ENCODE peak calls at places on chromosomes 3 and 15, in four cellular contexts. S is spleen, V is mucosa of descending colon, A is cardiac fibroblast. L is an unnamed sample.

GRCh38 chr3:53192608-53193007 is 31.6 kb downstream of the PRKCD start:
- DNase-seq in S (peak; percentile 80), A (no peak), V (no peak), L (no peak)

GRCh38 chr15:92623435-92623834 is 32.1 kb downstream of the FAM174B start:
- DNase-seq in V (no peak), S (peak; percentile 65), A (no peak), L (no peak)

GRCh38 chr15:66595937-66596545 is 30.2 kb upstream of the LCTL start:
- DNase-seq in S (no peak), A (peak; percentile 22), V (no peak), L (no peak)

GRCh38 chr3:15050405-15051092 is 14.6 kb downstream of the MRPS25 start:
- DNase-seq in A (no peak), S (peak; percentile 74), V (no peak), L (no peak)

GRCh38 chr3:64143399-64144130 is 81.7 kb downstream of the PRICKLE2 start:
- DNase-seq in V (no peak), S (no peak), A (peak; percentile 57), L (peak; percentile 60)

GRCh38 chr3:165983284-165983683 is 146.1 kb upstream of the BCHE start:
- DNase-seq in A (peak; percentile 41), V (no peak), S (no peak), L (peak; percentile 30)

GRCh38 chr3:52393959-52394670 is 50.8 kb downstream of the SEMA3G start:
- DNase-seq in A (no peak), V (peak; percentile 21), S (peak; percentile 46), L (no peak)

GRCh38 chr3:108404409-108404808 is 106.0 kb downstream of the MYH15 start:
- DNase-seq in A (peak; percentile 39), V (no peak), S (no peak), L (no peak)

GRCh38 chr15:92683511-92683834 is 27.9 kb upstream of the FAM174B start:
- DNase-seq in A (peak; percentile 22), V (no peak), S (no peak), L (peak; percentile 23)

GRCh38 chr15:94306700-94307650 is 75.6 kb downstream of the MCTP2 start:
- DNase-seq in V (no peak), S (no peak), A (peak; percentile 28), L (peak; percentile 28)

GRCh38 chr3:106963446-106963845 is 413.8 kb upstream of the CCDC54 start:
- DNase-seq in A (peak; percentile 31), S (no peak), V (no peak), L (peak; percentile 57)

GRCh38 chr3:134937256-134938023 is 142.4 kb downstream of the EPHB1 start:
- DNase-seq in A (peak; percentile 2), S (no peak), V (no peak), L (no peak)

GRCh38 chr15:66705277-66705927 is 3.4 kb downstream of the SMAD6 start:
- DNase-seq in V (no peak), S (no peak), A (no peak), L (no peak)

GRCh38 chr3:140035856-140036255 is 100.9 kb downstream of the CLSTN2 start:
- DNase-seq in A (no peak), S (no peak), V (no peak), L (no peak)

GRCh38 chr3:114586119-114586518 is 292.3 kb downstream of the TIGIT start:
- DNase-seq in A (no peak), V (no peak), S (no peak), L (no peak)

GRCh38 chr15:34353627-34354026 is 10.5 kb downstream of the NUTM1 start:
- DNase-seq in S (no peak), V (no peak), A (no peak), L (no peak)

GRCh38 chr15:91524534-91524933 is 329.0 kb upstream of the SLCO3A1 start:
- DNase-seq in V (no peak), A (no peak), S (no peak), L (no peak)

GRCh38 chr15:64850778-64851502 is 9.2 kb downstream of the PLEKHO2 start:
- DNase-seq in S (no peak), A (no peak), V (no peak), L (no peak)

GRCh38 chr3:121481116-121481895 is 64.5 kb downstream of the POLQ start:
- DNase-seq in V (no peak), S (no peak), A (peak; percentile 5), L (no peak)

GRCh38 chr3:185332026-185332735 is 30.8 kb upstream of the MAP3K13 start:
- DNase-seq in S (no peak), A (peak; percentile 81), V (no peak), L (peak; percentile 70)

GRCh38 chr3:144187531-144188230 is 216.1 kb downstream of the DIPK2A start:
- DNase-seq in S (no peak), V (no peak), A (peak; percentile 16), L (peak; percentile 13)

GRCh38 chr3:97778152-97778551 is 13.6 kb downstream of the ARL6 start:
- DNase-seq in V (no peak), S (no peak), A (no peak), L (no peak)

GRCh38 chr3:155619118-155619915 is 125.6 kb downstream of the PLCH1 start:
- DNase-seq in S (no peak), V (no peak), A (no peak), L (no peak)

GRCh38 chr3:140206196-140207040 is 271.4 kb downstream of the CLSTN2 start:
- DNase-seq in S (no peak), V (no peak), A (peak; percentile 36), L (peak; percentile 31)

GRCh38 chr3:189690672-189691071 is 59.5 kb downstream of the TP63 start:
- DNase-seq in S (no peak), A (no peak), V (no peak), L (no peak)

GRCh38 chr3:28267984-28268849 is 26.8 kb downstream of the CMC1 start:
- DNase-seq in A (peak; percentile 9), V (no peak), S (no peak), L (no peak)

GRCh38 chr3:86895202-86895601 is 95.7 kb downstream of the VGLL3 start:
- DNase-seq in V (no peak), A (peak; percentile 33), S (no peak), L (no peak)

GRCh38 chr3:125593991-125594574 is 1.2 kb downstream of the OSBPL11 start:
- DNase-seq in S (no peak), A (peak; percentile 16), V (no peak), L (peak; percentile 21)

GRCh38 chr3:29164825-29165224 is 116.0 kb upstream of the RBMS3 start:
- DNase-seq in A (no peak), S (no peak), V (no peak), L (no peak)

GRCh38 chr3:158165730-158166129 is 55.8 kb downstream of the RSRC1 start:
- DNase-seq in S (no peak), V (no peak), A (no peak), L (no peak)

DNA sequence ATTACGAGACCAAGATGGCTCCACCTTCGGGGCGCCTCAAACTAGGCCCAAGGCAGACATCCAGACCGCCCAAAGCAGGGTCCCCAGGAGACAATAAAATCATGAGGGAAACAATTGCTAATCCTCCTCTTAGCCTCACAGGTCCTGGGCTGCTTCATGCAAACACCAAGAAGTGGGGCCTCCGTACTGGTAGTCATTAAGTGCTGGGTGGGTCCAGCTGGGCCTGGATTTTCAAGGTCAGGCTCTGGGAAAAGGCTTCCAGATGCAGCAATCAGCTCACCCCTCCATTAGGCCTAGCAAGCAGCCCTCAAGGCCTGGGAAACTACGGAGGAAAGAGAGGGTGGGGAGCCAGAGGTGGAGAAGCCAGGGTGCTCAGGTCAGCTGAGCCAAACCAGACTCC is 634 bp downstream of the FBXL22 start:
- DNase-seq in V (no peak), A (no peak), S (no peak), L (no peak)
- H3K4me3 ChIP-seq in V (no peak overlapping the region), A (no peak overlapping the region), S (no peak overlapping the region), L (no peak overlapping the region)

DNA sequence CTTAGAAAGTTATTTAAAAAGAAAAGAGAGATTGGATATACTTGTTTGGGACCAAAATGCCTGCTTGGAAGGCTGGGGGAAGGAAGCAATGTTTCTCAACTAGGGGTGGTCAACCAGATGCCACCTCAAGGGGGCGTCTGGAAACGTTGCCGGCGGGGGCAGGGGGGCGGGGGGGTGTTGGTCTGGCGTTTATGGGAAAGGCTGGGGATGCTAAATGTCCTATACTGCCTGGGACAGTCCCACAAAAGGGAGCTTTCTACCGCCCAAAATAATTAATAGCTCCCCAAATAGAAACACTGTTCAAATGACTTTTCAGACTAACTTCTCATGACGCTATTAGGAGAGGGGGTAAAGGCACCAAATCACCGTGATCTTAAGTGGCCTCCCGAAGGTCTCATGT is 2.2 kb downstream of the POLG start:
- DNase-seq in S (no peak), V (no peak), A (peak; percentile 28), L (peak; percentile 29)
- TF ChIP-seq CTCF in S (no peak), V (no peak), A (peak; percentile 43), L (peak; percentile 41)

GRCh38 chr3:136735103-136735502 is 17.1 kb downstream of the STAG1 start:
- DNase-seq in V (no peak), S (no peak), A (no peak), L (no peak)

GRCh38 chr3:136740351-136740957 is 11.7 kb downstream of the STAG1 start:
- DNase-seq in A (no peak), V (no peak), S (no peak), L (no peak)

GRCh38 chr3:136741063-136741462 is 11.1 kb downstream of the STAG1 start:
- DNase-seq in S (no peak), A (no peak), V (no peak), L (no peak)
- H3K4me3 ChIP-seq in S (no peak overlapping the region), A (no peak overlapping the region), V (no peak overlapping the region), L (no peak overlapping the region)

DNA sequence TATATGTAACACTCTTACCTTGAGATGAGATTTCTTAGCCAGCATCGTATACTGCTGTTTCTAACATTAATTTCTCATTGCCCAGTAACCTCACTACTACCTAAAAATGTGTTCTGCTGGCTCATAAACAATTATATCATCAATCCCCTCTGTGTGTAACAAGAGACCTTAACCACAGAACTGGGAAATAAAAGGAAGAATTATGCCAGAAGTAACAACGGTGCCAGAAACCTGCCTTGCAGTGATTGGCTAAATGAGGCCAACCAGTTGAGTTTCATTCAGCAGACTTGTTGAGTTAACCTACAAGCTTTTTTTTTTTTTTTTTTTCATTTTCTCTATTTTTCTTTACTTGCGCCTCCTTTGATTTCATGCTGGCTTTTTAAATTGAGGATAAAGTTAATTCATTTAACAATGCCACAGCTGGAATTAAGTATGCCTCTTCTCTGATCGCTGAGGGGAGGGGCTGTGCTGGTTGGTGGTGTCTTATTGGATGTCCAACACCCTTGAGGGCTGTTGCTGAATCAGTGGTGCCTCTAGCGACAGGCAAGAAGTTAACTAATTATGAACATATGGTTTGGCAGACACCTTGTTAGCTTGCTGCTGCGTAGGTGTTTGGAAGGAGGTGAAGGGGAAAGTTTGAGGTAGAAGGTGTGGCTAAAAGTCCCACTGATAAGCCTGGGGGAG is 30.0 kb upstream of the GMNC start:
- DNase-seq in A (no peak), V (no peak), S (no peak), L (no peak)
- TF ChIP-seq CTCF in A (no peak), V (no peak), S (no peak), L (no peak)

L was measured in fibroblast of pulmonary artery.